ENCODE peak calls at places on chromosomes 12 and 14, in nine cellular contexts. Z, B, V, S, P, R, T, D and W are unnamed samples.

GRCh38 chr12:108328420-108328819 is 10.7 kb downstream of the CMKLR1 start:
- DNase-seq in S (no peak), V (no peak), Z (no peak), D (no peak), B (no peak), R (no peak), P (no peak), T (no peak), W (no peak)

GRCh38 chr12:27246774-27247173 is 2.7 kb downstream of the STK38L start:
- DNase-seq in V (no peak), B (no peak), Z (no peak), T (no peak), R (no peak), S (no peak), D (no peak), P (no peak), W (no peak)

GRCh38 chr12:6069452-6070093 is 54.9 kb downstream of the VWF start:
- DNase-seq in S (no peak), Z (peak; percentile 96), P (no peak), V (no peak), T (no peak), B (no peak), R (no peak), D (no peak), W (no peak)

GRCh38 chr12:124162151-124163110 is 132.5 kb upstream of the RFLNA start:
- DNase-seq in S (peak; percentile 6), Z (no peak), R (no peak), T (no peak), B (no peak), V (no peak), D (peak; percentile 43), P (no peak), W (peak; percentile 66)

GRCh38 chr12:58419905-58420304 is 478.5 kb downstream of the ATP23 start:
- DNase-seq in T (no peak), P (no peak), S (no peak), Z (peak; percentile 55), B (no peak), R (no peak), V (no peak), D (peak; percentile 11), W (no peak)

GRCh38 chr12:26431211-26431610 is 235.8 kb downstream of the SSPN start:
- DNase-seq in V (no peak), T (no peak), P (no peak), Z (no peak), R (no peak), B (peak; percentile 37), D (no peak), S (no peak), W (no peak)

GRCh38 chr14:55430024-55430690 is 10.3 kb downstream of the TBPL2 start:
- DNase-seq in T (peak; percentile 87), B (peak; percentile 91), D (peak; percentile 97), Z (peak; percentile 81), P (peak; percentile 92), R (peak; percentile 91), V (peak; percentile 59), S (peak; percentile 66), W (peak; percentile 88)

GRCh38 chr14:24678801-24679247 is 44.8 kb upstream of the GZMB start:
- DNase-seq in D (peak; percentile 87), B (peak; percentile 66), P (peak; percentile 93), S (peak; percentile 82), V (peak; percentile 70), Z (peak; percentile 88), T (peak; percentile 92), R (peak; percentile 75), W (peak; percentile 96)

GRCh38 chr12:109523071-109523470 is 45.6 kb downstream of the UBE3B start:
- DNase-seq in D (no peak), V (peak; percentile 82), B (no peak), T (no peak), R (no peak), Z (no peak), S (no peak), P (no peak), W (no peak)

GRCh38 chr12:87444039-87444438 is 585.2 kb downstream of the C12orf50 start:
- DNase-seq in R (no peak), P (no peak), V (no peak), D (peak; percentile 48), Z (peak; percentile 2), B (no peak), T (no peak), S (no peak), W (no peak)

GRCh38 chr12:19482551-19483109 is 43.3 kb downstream of the AEBP2 start:
- DNase-seq in R (no peak), B (no peak), S (no peak), Z (no peak), P (peak; percentile 64), V (peak; percentile 20), D (no peak), T (peak; percentile 25), W (no peak)

GRCh38 chr14:75995372-75996041 is 9.9 kb downstream of the IFT43 start:
- DNase-seq in S (no peak), R (no peak), P (no peak), Z (peak; percentile 68), V (no peak), T (no peak), D (no peak), B (no peak), W (no peak)

GRCh38 chr12:21559855-21560569 is 33.9 kb downstream of the SPX start:
- DNase-seq in D (peak; percentile 78), P (no peak), V (no peak), Z (peak; percentile 68), T (no peak), R (no peak), B (peak; percentile 72), S (no peak), W (no peak)

GRCh38 chr12:59834659-59835474 is 239.0 kb downstream of the SLC16A7 start:
- DNase-seq in R (no peak), P (peak; percentile 75), Z (peak; percentile 53), D (peak; percentile 64), V (peak; percentile 9), S (peak; percentile 13), T (peak; percentile 37), B (no peak), W (peak; percentile 64)

GRCh38 chr12:48388938-48389337 is 38.2 kb upstream of the ZNF641 start:
- DNase-seq in D (peak; percentile 38), R (no peak), T (no peak), V (no peak), P (no peak), S (no peak), B (no peak), Z (peak; percentile 67), W (no peak)

DNA sequence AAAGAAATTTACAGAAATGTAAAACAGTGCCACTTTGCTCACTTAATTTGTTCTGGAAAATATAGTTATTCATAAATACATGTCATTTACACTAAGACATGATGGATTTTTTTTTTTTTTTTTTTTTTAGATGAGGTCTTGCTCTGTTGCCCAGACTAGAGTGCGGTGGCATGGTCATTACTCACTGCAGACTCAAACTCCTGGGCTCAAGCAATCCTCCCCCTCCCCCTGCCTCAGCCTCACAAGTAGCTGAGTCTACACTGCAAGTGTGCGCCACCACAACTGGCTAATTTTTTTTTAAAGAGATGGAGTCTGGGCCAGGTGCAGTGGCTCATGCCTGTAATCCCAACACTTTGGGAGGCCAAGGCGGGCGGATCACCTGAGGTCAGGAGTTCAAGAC is 101.2 kb downstream of the PPP2R5C start:
- DNase-seq in P (no peak), S (no peak), Z (peak; percentile 23), T (no peak), R (no peak), V (no peak), B (no peak), D (no peak), W (no peak)
- H3K9me2 ChIP-seq in P (no peaks in the 10 kb centered on the region), S (no peaks in the 10 kb centered on the region), Z (no peaks in the 10 kb centered on the region), T (no peaks in the 10 kb centered on the region), R (no peaks in the 10 kb centered on the region), V (no peaks in the 10 kb centered on the region), B (no peaks in the 10 kb centered on the region), D (no peaks in the 10 kb centered on the region), W (no peaks in the 10 kb centered on the region)

DNA sequence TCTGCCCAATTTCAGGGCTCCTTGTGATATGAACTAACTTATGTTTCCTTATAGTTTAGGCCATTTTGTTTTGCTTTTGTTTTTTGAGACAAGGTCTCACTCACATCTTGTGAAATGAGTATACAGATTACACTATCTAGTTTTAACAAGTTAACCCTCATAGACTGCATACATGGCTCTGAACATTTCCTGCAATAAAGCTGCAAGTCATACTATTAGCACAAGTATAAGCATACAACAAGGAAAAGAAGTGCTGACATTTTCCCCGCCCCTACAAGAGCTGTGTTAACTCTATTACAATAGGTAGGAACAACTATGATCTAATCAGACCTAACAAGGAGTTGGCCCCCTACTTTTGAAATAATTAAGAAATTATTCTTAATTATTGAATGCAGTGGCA is 35.9 kb downstream of the CCDC177 start:
- DNase-seq in S (no peak), P (no peak), R (no peak), Z (no peak), D (no peak), V (no peak), B (no peak), T (no peak), W (no peak)
- H3K27ac ChIP-seq in S (no peak overlapping the region), P (no peak overlapping the region), R (no peak overlapping the region), Z (no peak overlapping the region), D (no peak overlapping the region), V (no peak overlapping the region), B (no peak overlapping the region), T (no peak overlapping the region), W (no peak overlapping the region)

DNA sequence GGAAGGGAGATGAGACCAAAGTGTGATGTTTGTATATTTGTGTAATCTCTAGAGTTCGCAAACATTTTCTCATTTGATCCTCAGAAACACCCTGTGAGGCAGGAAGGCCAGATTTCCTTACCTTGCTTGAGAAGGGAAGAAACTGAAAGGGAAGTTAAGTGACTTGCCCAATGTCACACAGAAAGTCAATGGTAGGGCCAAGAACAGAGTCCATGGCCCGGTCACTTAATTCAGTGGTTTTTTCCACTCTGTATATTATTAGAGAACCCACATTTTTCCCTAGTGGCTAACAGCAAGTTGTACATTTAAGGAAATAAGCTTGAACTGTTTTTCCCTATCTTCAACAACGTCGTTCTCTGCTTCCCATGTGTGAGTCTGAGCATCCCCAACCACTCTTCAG is 25.6 kb upstream of the CHPT1 start:
- DNase-seq in B (no peak), D (no peak), V (no peak), R (no peak), T (no peak), S (no peak), P (no peak), Z (no peak), W (no peak)
- H3K9me2 ChIP-seq in B (no peaks in the 10 kb centered on the region), D (no peaks in the 10 kb centered on the region), V (no peaks in the 10 kb centered on the region), R (no peaks in the 10 kb centered on the region), T (no peaks in the 10 kb centered on the region), S (no peaks in the 10 kb centered on the region), P (no peaks in the 10 kb centered on the region), Z (no peaks in the 10 kb centered on the region), W (no peaks in the 10 kb centered on the region)

GRCh38 chr12:5047729-5048128 is 4.0 kb downstream of the KCNA5 start:
- DNase-seq in R (no peak), T (no peak), Z (no peak), P (no peak), D (no peak), B (no peak), S (no peak), V (no peak), W (no peak)

GRCh38 chr12:5040368-5040767 is 3.3 kb upstream of the KCNA5 start:
- DNase-seq in V (no peak), R (no peak), Z (no peak), S (no peak), B (no peak), P (no peak), D (no peak), T (no peak), W (no peak)

GRCh38 chr12:5043589-5044419 is at the start of gene KCNA5:
- DNase-seq in V (peak; percentile 19), Z (no peak), P (peak; percentile 74), R (no peak), T (peak; percentile 61), D (no peak), S (no peak), B (no peak), W (no peak)

GRCh38 chr12:5047094-5047493 is 3.4 kb downstream of the KCNA5 start:
- DNase-seq in Z (peak; percentile 33), P (no peak), V (no peak), B (no peak), S (no peak), D (no peak), R (no peak), T (no peak), W (no peak)

GRCh38 chr12:5044420-5045295 is 979 bp downstream of the KCNA5 start:
- DNase-seq in D (no peak), P (peak; percentile 42), T (no peak), V (no peak), B (no peak), S (no peak), Z (no peak), R (no peak), W (no peak)
- H3K27ac ChIP-seq in D (no peak overlapping the region), P (no peak overlapping the region), T (no peak overlapping the region), V (no peak overlapping the region), B (no peak overlapping the region), S (no peak overlapping the region), Z (no peak overlapping the region), R (no peak overlapping the region), W (no peak overlapping the region)